ENCODE peak calls at places on chromosome 21, in four cellular contexts. P, D, G and J are unnamed samples.

GRCh38 chr21:46151261-46151988 is 4.0 kb downstream of the FTCD start:
- DNase-seq in P (no peak), D (peak), G (no peak), J (no peak)

GRCh38 chr21:37489553-37489952 is 123.0 kb downstream of the DYRK1A start:
- DNase-seq in P (no peak), D (no peak), G (no peak), J (no peak)

GRCh38 chr21:14734191-14734590 is 188.1 kb upstream of the SAMSN1 start:
- DNase-seq in P (no peak), D (no peak), G (no peak), J (no peak)

GRCh38 chr21:46125846-46126301 is 28.0 kb downstream of the COL6A2 start:
- DNase-seq in P (no peak), D (peak), G (no peak), J (no peak)

GRCh38 chr21:22345624-22346023 is 1347.4 kb downstream of the NCAM2 start:
- DNase-seq in P (no peak), D (no peak), G (no peak), J (no peak)

GRCh38 chr21:42002421-42002958 is 7.7 kb downstream of the ZBTB21 start:
- DNase-seq in P (no peak), D (peak), G (no peak), J (peak)

GRCh38 chr21:28074676-28075075 is 918.0 kb downstream of the LTN1 start:
- DNase-seq in P (no peak), D (no peak), G (no peak), J (no peak)

GRCh38 chr21:35628331-35628730 is 432.0 kb downstream of the SETD4 start:
- DNase-seq in P (no peak), D (no peak), G (no peak), J (no peak)

GRCh38 chr21:32757804-32758203 is 13.8 kb downstream of the PAXBP1 start:
- DNase-seq in P (no peak), D (no peak), G (no peak), J (no peak)

GRCh38 chr21:34606051-34606450 is 8.9 kb downstream of the RCAN1 start:
- DNase-seq in P (no peak), D (no peak), G (no peak), J (no peak)

GRCh38 chr21:25912402-25912746 is 177.6 kb downstream of the GABPA start:
- DNase-seq in P (no peak), D (no peak), G (no peak), J (no peak)

GRCh38 chr21:15771311-15771710 is 41.5 kb downstream of the USP25 start:
- DNase-seq in P (no peak), D (no peak), G (no peak), J (no peak)

GRCh38 chr21:44596068-44596725 is 3.9 kb upstream of the KRTAP10-6 start:
- DNase-seq in P (no peak), D (no peak), G (no peak), J (no peak)

GRCh38 chr21:43590220-43590619 is 69.1 kb downstream of the HSF2BP start:
- DNase-seq in P (no peak), D (no peak), G (no peak), J (no peak)

GRCh38 chr21:46118305-46118870 is 20.5 kb downstream of the COL6A2 start:
- DNase-seq in P (no peak), D (peak), G (no peak), J (no peak)

GRCh38 chr21:36551731-36552457 is 72.0 kb upstream of the CLDN14 start:
- DNase-seq in P (no peak), D (no peak), G (no peak), J (peak)

GRCh38 chr21:35824136-35824535 is 236.2 kb downstream of the SETD4 start:
- DNase-seq in P (no peak), D (no peak), G (no peak), J (no peak)

GRCh38 chr21:45383111-45383614 is 21.8 kb upstream of the COL18A1 start:
- DNase-seq in P (no peak), D (no peak), G (no peak), J (no peak)

GRCh38 chr21:46253610-46254124 is 25.1 kb upstream of the LSS start:
- DNase-seq in P (no peak), D (no peak), G (no peak), J (no peak)

GRCh38 chr21:30443226-30443625 is 3.2 kb downstream of the KRTAP15-1 start:
- DNase-seq in P (no peak), D (no peak), G (no peak), J (no peak)

GRCh38 chr21:37225440-37225839 is 41.7 kb downstream of the VPS26C start:
- DNase-seq in P (peak), D (peak), G (no peak), J (no peak)

GRCh38 chr21:34988139-34988538 is 61.0 kb downstream of the RUNX1 start:
- DNase-seq in P (no peak), D (no peak), G (no peak), J (no peak)

GRCh38 chr21:38985423-38986378 is 180.0 kb downstream of the ETS2 start:
- DNase-seq in P (no peak), D (peak), G (peak), J (peak)

GRCh38 chr21:36841866-36842265 is 124.6 kb downstream of the HLCS start:
- DNase-seq in P (no peak), D (no peak), G (no peak), J (no peak)

GRCh38 chr21:43191521-43191920 is 22.7 kb downstream of the CRYAA start:
- DNase-seq in P (no peak), D (no peak), G (no peak), J (no peak)

GRCh38 chr21:35528109-35529042 is 479.3 kb upstream of the RUNX1 start:
- DNase-seq in P (no peak), D (peak), G (no peak), J (no peak)

GRCh38 chr21:43025636-43026180 is 49.9 kb downstream of the CBS start:
- DNase-seq in P (no peak), D (no peak), G (no peak), J (peak)

GRCh38 chr21:44990921-44991320 is 51.1 kb downstream of the SLX9 start:
- DNase-seq in P (no peak), D (no peak), G (no peak), J (no peak)

GRCh38 chr21:19541612-19542011 is 1138.0 kb upstream of the TMPRSS15 start:
- DNase-seq in P (no peak), D (no peak), G (peak), J (no peak)

GRCh38 chr21:33644383-33645074 is 2.2 kb downstream of the ITSN1 start:
- DNase-seq in P (no peak), D (no peak), G (no peak), J (no peak)

GRCh38 chr21:17416139-17416538 is 96.7 kb upstream of the CXADR start:
- DNase-seq in P (no peak), D (no peak), G (no peak), J (no peak)

GRCh38 chr21:29386803-29387202 is 88.1 kb downstream of the BACH1 start:
- DNase-seq in P (no peak), D (no peak), G (no peak), J (no peak)

GRCh38 chr21:29256125-29256895 is 42.4 kb upstream of the BACH1 start:
- DNase-seq in P (no peak), D (no peak), G (no peak), J (no peak)